ENCODE peak calls at places on chromosomes 6 and 20, in five cellular contexts. W, A, C, V and J are unnamed samples.

GRCh38 chr6:71582820-71583219 is 294.2 kb downstream of the OGFRL1 start:
- DNase-seq in C (no peak), A (no peak), V (no peak), W (no peak), J (no peak)

GRCh38 chr6:40634429-40634828 is 47.3 kb upstream of the LRFN2 start:
- DNase-seq in V (no peak), A (no peak), W (no peak), C (no peak), J (no peak)

GRCh38 chr6:138036111-138036510 is 71.1 kb downstream of the PERP start:
- DNase-seq in W (no peak), A (no peak), V (no peak), C (no peak), J (peak)

GRCh38 chr6:7691675-7692452 is 34.0 kb upstream of the BMP6 start:
- DNase-seq in C (no peak), W (no peak), A (no peak), V (no peak), J (peak)

GRCh38 chr20:986733-987355 is 15.3 kb downstream of the RSPO4 start:
- DNase-seq in A (no peak), W (no peak), V (no peak), C (no peak), J (no peak)

GRCh38 chr20:62603021-62603906 is 39.0 kb upstream of the SLCO4A1 start:
- DNase-seq in A (peak), W (peak), C (peak), V (no peak), J (peak)

GRCh38 chr20:4813076-4813838 is 91.5 kb downstream of the PRND start:
- DNase-seq in A (peak), V (no peak), C (no peak), W (no peak), J (no peak)

GRCh38 chr6:53725791-53726575 is 60.4 kb upstream of the KLHL31 start:
- DNase-seq in W (peak), A (peak), V (peak), C (peak), J (peak)

GRCh38 chr20:46572181-46572580 is 21.7 kb upstream of the OCSTAMP start:
- DNase-seq in A (no peak), V (no peak), C (no peak), W (no peak), J (no peak)

GRCh38 chr20:62344092-62344491 is 23.0 kb downstream of the LAMA5 start:
- DNase-seq in A (no peak), C (no peak), V (no peak), W (no peak), J (no peak)

GRCh38 chr20:32296874-32297420 is 19.5 kb downstream of the KIF3B start:
- DNase-seq in W (no peak), A (no peak), C (no peak), V (no peak), J (no peak)

GRCh38 chr20:57429579-57430202 is 38.5 kb downstream of the RBM38 start:
- DNase-seq in V (no peak), A (no peak), W (no peak), C (peak), J (no peak)

GRCh38 chr6:33860706-33861474 is 57.1 kb upstream of the MLN start:
- DNase-seq in W (peak), A (no peak), V (no peak), C (no peak), J (peak)

GRCh38 chr6:90285611-90286381 is 10.8 kb downstream of the BACH2 start:
- DNase-seq in A (peak), W (peak), V (no peak), C (peak), J (peak)

GRCh38 chr20:8305449-8305978 is 173.4 kb downstream of the PLCB1 start:
- DNase-seq in A (peak), W (peak), V (no peak), C (peak), J (peak)

GRCh38 chr6:164087870-164088269 is 673.4 kb downstream of the QKI start:
- DNase-seq in V (no peak), A (no peak), W (no peak), C (no peak), J (no peak)

GRCh38 chr6:36650848-36651247 is 27.7 kb upstream of the CDKN1A start:
- DNase-seq in C (no peak), A (no peak), W (no peak), V (no peak), J (peak)

GRCh38 chr6:116246089-116246488 is 7.8 kb downstream of the TSPYL4 start:
- DNase-seq in W (no peak), C (no peak), V (no peak), A (no peak), J (no peak)

GRCh38 chr6:167208819-167209576 is 51.2 kb upstream of the GPR31 start:
- DNase-seq in A (no peak), C (no peak), V (no peak), W (no peak), J (no peak)

GRCh38 chr6:170075659-170076223 is 215.1 kb downstream of the DLL1 start:
- DNase-seq in A (no peak), C (peak), V (no peak), W (no peak), J (no peak)

GRCh38 chr6:63773200-63773599 is 137.6 kb downstream of the PHF3 start:
- DNase-seq in V (no peak), W (no peak), A (no peak), C (no peak), J (no peak)

GRCh38 chr6:16781348-16782169 is 20.3 kb upstream of the ATXN1 start:
- DNase-seq in V (no peak), W (no peak), C (no peak), A (no peak), J (no peak)

GRCh38 chr20:36238153-36238552 is 1.9 kb downstream of the AAR2 start:
- DNase-seq in W (no peak), A (no peak), C (no peak), V (no peak), J (no peak)

GRCh38 chr20:841568-842546 is 8.3 kb downstream of the FAM110A start:
- DNase-seq in A (no peak), C (peak), V (no peak), W (no peak), J (peak)

GRCh38 chr20:21437816-21438215 is 40.5 kb upstream of the NKX2-4 start:
- DNase-seq in W (no peak), C (no peak), V (no peak), A (no peak), J (no peak)

GRCh38 chr6:44696099-44696498 is 308.6 kb downstream of the CDC5L start:
- DNase-seq in A (no peak), V (no peak), W (no peak), C (no peak), J (no peak)

GRCh38 chr20:57458400-57459160 is 66.4 kb downstream of the CTCFL start:
- DNase-seq in A (no peak), W (no peak), V (no peak), C (no peak), J (no peak)